ENCODE peak calls at places on chromosome 17, in six cellular contexts. W is GM10248, S is IMR-90, M is cardiac muscle cell, G is GM13977, T is endothelial cell. O is an unnamed sample.

GRCh38 chr17:41360291-41360995 is 9.2 kb downstream of the KRT33B start:
- DNase-seq in W (no peak), S (peak), M (peak), G (no peak), T (no peak), O (no peak)

GRCh38 chr17:43673516-43674323 is 12.0 kb upstream of the MEOX1 start:
- DNase-seq in W (peak), S (peak), M (peak), G (peak), T (peak), O (peak)

GRCh38 chr17:33292184-33292980 is 713 bp downstream of the ASIC2 start:
- DNase-seq in W (peak), S (peak), M (peak), G (peak), T (peak), O (no peak)

GRCh38 chr17:34709108-34709779 is 129.9 kb downstream of the TMEM132E start:
- DNase-seq in W (no peak), S (no peak), M (no peak), G (no peak), T (no peak), O (no peak)

GRCh38 chr17:49866882-49867413 is 19.1 kb upstream of the TAC4 start:
- DNase-seq in W (no peak), S (no peak), M (no peak), G (no peak), T (no peak), O (no peak)

GRCh38 chr17:16926591-16927451 is 45.1 kb downstream of the TNFRSF13B start:
- DNase-seq in W (no peak), S (no peak), M (peak), G (no peak), T (no peak), O (no peak)

GRCh38 chr17:41762391-41762790 is 24.1 kb downstream of the JUP start:
- DNase-seq in W (no peak), S (no peak), M (no peak), G (no peak), T (no peak), O (no peak)

GRCh38 chr17:2237521-2237921 is 66.1 kb downstream of the SMG6 start:
- DNase-seq in W (no peak), S (no peak), M (peak), G (no peak), T (no peak), O (no peak)

GRCh38 chr17:32725697-32726096 is 151.2 kb downstream of the MYO1D start:
- DNase-seq in W (no peak), S (no peak), M (no peak), G (no peak), T (no peak), O (no peak)

DNA sequence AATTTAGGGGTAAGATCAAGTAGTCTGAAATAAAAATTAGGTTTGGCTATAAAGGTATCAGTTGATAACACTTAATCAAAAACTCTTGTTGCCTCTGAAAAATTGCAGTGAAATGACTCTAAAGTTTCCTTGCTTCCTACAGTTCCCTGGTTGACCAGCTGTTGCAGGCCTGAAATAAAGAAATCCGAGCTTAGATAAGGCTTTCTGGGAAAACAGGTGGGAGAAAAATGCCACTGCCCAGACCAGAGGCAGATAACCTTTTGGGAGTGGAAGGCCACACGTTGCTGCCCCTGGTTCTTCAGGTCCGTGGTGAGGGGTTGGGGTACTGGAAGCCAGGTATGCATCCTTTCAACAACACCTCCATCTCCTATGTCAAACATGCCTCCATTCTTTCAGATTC is 111.3 kb downstream of the HS3ST3A1 start:
- DNase-seq in W (no peak), S (no peak), M (no peak), G (no peak), T (no peak), O (no peak)
- TF ChIP-seq CTCF in W (no peak), S (no peak), M (no peak), G (no peak), T (no peak), O (no peak)

DNA sequence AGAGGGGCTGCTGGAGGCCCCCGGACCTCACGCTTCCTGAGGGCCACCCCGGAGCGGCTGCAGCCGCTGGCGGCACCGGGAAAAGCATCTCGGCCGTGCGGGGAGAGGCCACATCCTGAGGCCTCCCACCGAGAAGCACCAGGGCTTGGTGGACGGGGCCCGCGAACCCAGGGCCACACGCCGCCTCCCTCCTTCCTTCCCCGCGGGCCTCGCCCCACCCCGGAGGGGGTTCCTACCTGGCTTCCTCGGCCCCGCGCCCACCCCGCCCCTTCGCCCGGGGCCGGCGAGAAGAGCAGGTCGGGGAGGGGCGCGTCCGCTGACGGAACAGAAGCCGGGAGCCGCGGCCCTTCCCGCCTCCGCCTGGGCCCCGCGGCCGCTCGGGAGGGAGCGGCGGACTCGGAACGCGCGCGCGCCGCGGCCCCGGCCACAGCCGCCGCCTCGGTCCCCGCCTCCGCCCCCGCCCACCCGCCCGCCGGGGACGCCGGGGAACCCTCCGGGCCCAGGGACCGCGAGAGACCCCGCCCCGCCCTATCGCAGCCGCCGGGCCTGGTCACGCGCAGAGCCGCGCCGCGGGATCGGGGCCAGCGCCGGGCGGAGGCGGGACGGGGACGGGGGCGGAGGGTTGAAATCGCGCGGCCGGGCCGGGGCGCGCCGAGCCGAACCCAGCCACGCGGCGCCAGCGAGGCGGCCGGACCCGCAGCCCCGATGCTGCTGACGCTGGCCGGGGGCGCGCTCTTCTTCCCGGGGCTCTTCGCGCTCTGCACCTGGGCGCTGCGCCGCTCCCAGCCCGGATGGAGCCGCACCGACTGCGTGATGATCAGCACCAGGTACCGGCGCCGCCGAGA is at the start of gene TLCD3A:
- DNase-seq in W (peak), S (peak), M (peak), G (peak), T (peak), O (peak)
- TF ChIP-seq CTCF in W (no peak), S (no peak), M (no peak), G (no peak), T (no peak), O (no peak)

GRCh38 chr17:58631523-58632323 is 60.1 kb downstream of the TEX14 start:
- DNase-seq in W (peak), S (peak), M (peak), G (peak), T (peak), O (peak)
- TF ChIP-seq CTCF in W (no peak), S (peak), M (peak), G (no peak), T (no peak), O (no peak)

GRCh38 chr17:48293319-48294192 is 136.5 kb downstream of the SKAP1 start:
- DNase-seq in W (no peak), S (no peak), M (no peak), G (no peak), T (no peak), O (no peak)
- TF ChIP-seq CTCF in W (no peak), S (no peak), M (no peak), G (no peak), T (no peak), O (no peak)

GRCh38 chr17:7479389-7480192 is at the start of gene ZBTB4:
- DNase-seq in W (peak), S (peak), M (peak), G (peak), T (peak), O (peak)
- TF ChIP-seq CTCF in W (no peak), S (no peak), M (no peak), G (no peak), T (no peak), O (no peak)